ENCODE peak calls at places on chromosomes 16 and 17, in nine cellular contexts. S, P, F, H, J, U, G, B and E are unnamed samples.

GRCh38 chr17:48679385-48680096 is 42.8 kb downstream of the PRAC1 start:
- DNase-seq in S (no peak), F (no peak), J (no peak), B (no peak), H (no peak), P (no peak), G (no peak), U (no peak), E (no peak)

GRCh38 chr17:28151001-28151400 is 108.5 kb downstream of the NLK start:
- DNase-seq in P (no peak), B (no peak), S (no peak), H (no peak), F (no peak), J (no peak), G (no peak), U (no peak), E (no peak)

GRCh38 chr16:88941933-88942909 is 34.8 kb downstream of the CBFA2T3 start:
- DNase-seq in P (peak; percentile 76), S (peak; percentile 7), H (no peak), J (peak; percentile 14), B (no peak), U (peak; percentile 61), F (peak; percentile 74), G (no peak), E (peak; percentile 43)

GRCh38 chr17:5788266-5788900 is 204.1 kb upstream of the NLRP1 start:
- DNase-seq in B (no peak), P (no peak), U (no peak), F (no peak), G (peak; percentile 16), J (no peak), H (no peak), S (peak; percentile 75), E (no peak)

GRCh38 chr16:27237229-27238015 is 31.1 kb downstream of the NSMCE1 start:
- DNase-seq in P (no peak), S (peak; percentile 57), J (peak; percentile 56), F (peak; percentile 82), G (no peak), U (no peak), H (no peak), B (no peak), E (no peak)

GRCh38 chr17:28726912-28727726 is 1.1 kb upstream of the TLCD1 start:
- DNase-seq in F (peak; percentile 94), S (peak; percentile 92), J (peak; percentile 81), H (peak; percentile 78), G (peak; percentile 95), B (no peak), P (peak; percentile 95), U (peak; percentile 93), E (peak; percentile 92)

GRCh38 chr16:1362807-1363206 is 11.1 kb downstream of the GNPTG start:
- DNase-seq in F (no peak), G (no peak), B (no peak), S (no peak), H (no peak), J (no peak), P (no peak), U (no peak), E (no peak)

GRCh38 chr16:75000481-75001081 is 1.8 kb downstream of the ZNRF1 start:
- DNase-seq in B (no peak), U (peak; percentile 26), J (no peak), S (peak; percentile 43), H (no peak), P (no peak), G (no peak), F (no peak), E (no peak)